ENCODE peak calls at places on chromosome 1, in six cellular contexts. N is tibial artery; O is HEK293T; C is CD4-positive, alpha-beta T cell; A is KBM-7; S is IMR-90. J is an unnamed sample.

GRCh38 chr1:8031176-8031785 is 5.2 kb upstream of the ERRFI1 start:
- DNase-seq in O (no peak), S (peak), N (no peak), C (no peak), A (no peak), J (no peak)

GRCh38 chr1:245803666-245804037 is 648.9 kb downstream of the KIF26B start:
- DNase-seq in N (no peak), C (no peak), S (no peak), O (no peak), A (no peak), J (no peak)

GRCh38 chr1:112358798-112359408 is 37.1 kb upstream of the CTTNBP2NL start:
- DNase-seq in C (peak), O (peak), N (peak), A (peak), S (peak), J (peak)

GRCh38 chr1:59900640-59901039 is 25.9 kb downstream of the CYP2J2 start:
- DNase-seq in A (no peak), S (no peak), O (peak), N (no peak), C (no peak), J (no peak)

GRCh38 chr1:107572674-107573205 is 392.2 kb downstream of the VAV3 start:
- DNase-seq in O (no peak), S (peak), A (no peak), N (no peak), C (no peak), J (no peak)

GRCh38 chr1:92291372-92291999 is 7.3 kb downstream of the GLMN start:
- DNase-seq in N (no peak), O (peak), C (no peak), S (peak), A (peak), J (no peak)

GRCh38 chr1:22295856-22296255 is 153.0 kb upstream of the WNT4 start:
- DNase-seq in N (no peak), S (no peak), C (no peak), O (no peak), A (no peak), J (no peak)

GRCh38 chr1:216632980-216633379 is 90.2 kb downstream of the ESRRG start:
- DNase-seq in O (no peak), C (no peak), A (no peak), N (no peak), S (no peak), J (no peak)

GRCh38 chr1:217078010-217078704 is 354.9 kb upstream of the ESRRG start:
- DNase-seq in A (no peak), S (peak), O (no peak), N (no peak), C (no peak), J (no peak)

J was measured in activated T-cell treated with anti-CD3 and anti-CD28 coated beads for 1 hour.